ENCODE peak calls at places on chromosomes 1 and 21, in five cellular contexts. I, Q, C, O and G are unnamed samples.

GRCh38 chr1:106603616-106604015 is 452.9 kb upstream of the PRMT6 start:
- DNase-seq in I (no peak), Q (no peak), C (no peak), O (no peak), G (no peak)

GRCh38 chr1:153552335-153552734 is 3.3 kb upstream of the S100A3 start:
- DNase-seq in I (no peak), Q (no peak), C (no peak), O (no peak), G (no peak)

GRCh38 chr1:48493970-48494769 is 22.2 kb upstream of the SPATA6 start:
- DNase-seq in I (peak; percentile 5), Q (no peak), C (no peak), O (no peak), G (no peak)

GRCh38 chr21:25999935-26000582 is 170.5 kb downstream of the APP start:
- DNase-seq in I (no peak), Q (no peak), C (no peak), O (peak; percentile 31), G (peak; percentile 37)

GRCh38 chr1:186845581-186846210 is 16.9 kb downstream of the PLA2G4A start:
- DNase-seq in I (no peak), Q (no peak), C (no peak), O (no peak), G (no peak)

GRCh38 chr1:231301990-231302389 is 35.7 kb downstream of the EXOC8 start:
- DNase-seq in I (no peak), Q (no peak), C (no peak), O (no peak), G (no peak)

GRCh38 chr1:105204836-105205371 is 1455.2 kb downstream of the AMY1C start:
- DNase-seq in I (no peak), Q (no peak), C (no peak), O (no peak), G (no peak)

GRCh38 chr21:20875741-20876140 is 122.5 kb upstream of the NCAM2 start:
- DNase-seq in I (no peak), Q (no peak), C (no peak), O (no peak), G (no peak)

GRCh38 chr1:233361876-233362275 is 34.4 kb downstream of the MAP3K21 start:
- DNase-seq in I (no peak), Q (no peak), C (no peak), O (no peak), G (no peak)

GRCh38 chr1:86068126-86068805 is 88.3 kb downstream of the COL24A1 start:
- DNase-seq in I (no peak), Q (no peak), C (no peak), O (no peak), G (no peak)

GRCh38 chr21:44378646-44379581 is 25.5 kb downstream of the TRPM2 start:
- DNase-seq in I (no peak), Q (no peak), C (no peak), O (no peak), G (no peak)

GRCh38 chr1:55447488-55447887 is 232.3 kb upstream of the USP24 start:
- DNase-seq in I (peak; percentile 24), Q (no peak), C (no peak), O (no peak), G (no peak)

GRCh38 chr1:76640092-76640491 is 227.2 kb upstream of the ST6GALNAC5 start:
- DNase-seq in I (no peak), Q (no peak), C (no peak), O (no peak), G (no peak)

GRCh38 chr1:2595812-2596529 is 9.4 kb downstream of the PRXL2B start:
- DNase-seq in I (no peak), Q (no peak), C (no peak), O (no peak), G (no peak)

GRCh38 chr1:201877877-201878339 is 10.8 kb upstream of the SHISA4 start:
- DNase-seq in I (peak; percentile 57), Q (no peak), C (no peak), O (no peak), G (no peak)

GRCh38 chr1:70483342-70483741 is 72.3 kb downstream of the CTH start:
- DNase-seq in I (no peak), Q (no peak), C (no peak), O (no peak), G (no peak)